ENCODE peak calls at places on chromosomes 4 and X, in four cellular contexts. E is CD8-positive, alpha-beta T cell; P is cardiac fibroblast; Z is bronchial epithelial cell. A is an unnamed sample.

GRCh38 chr4:151013491-151013890 is 1.6 kb downstream of the LRBA start:
- DNase-seq in E (no peak), P (no peak), Z (peak), A (no peak)

GRCh38 chr4:146916479-146917076 is 29.1 kb downstream of the TTC29 start:
- DNase-seq in E (no peak), P (peak), Z (peak), A (peak)

GRCh38 chr4:5967783-5968182 is 50.4 kb downstream of the C4orf50 start:
- DNase-seq in E (no peak), P (no peak), Z (no peak), A (no peak)

GRCh38 chr4:184349283-184350039 is 124.9 kb downstream of the IRF2 start:
- DNase-seq in E (no peak), P (no peak), Z (no peak), A (no peak)

GRCh38 chrX:121455890-121456289 is 408.5 kb downstream of the GLUD2 start:
- DNase-seq in E (no peak), P (no peak), Z (peak), A (no peak)

GRCh38 chrX:155026420-155026726 is 271 bp upstream of the FUNDC2 start:
- DNase-seq in E (no peak), P (no peak), Z (no peak), A (no peak)

GRCh38 chr4:24912252-24913098 is at the start of gene CCDC149:
- DNase-seq in E (no peak), P (peak), Z (peak), A (peak)

GRCh38 chrX:55039471-55039870 is 8.7 kb upstream of the ALAS2 start:
- DNase-seq in E (no peak), P (no peak), Z (peak), A (no peak)

GRCh38 chr4:142281999-142282398 is 564.1 kb downstream of the INPP4B start:
- DNase-seq in E (no peak), P (no peak), Z (peak), A (no peak)

GRCh38 chr4:110510955-110511544 is 35.1 kb downstream of the ENPEP start:
- DNase-seq in E (no peak), P (peak), Z (peak), A (peak)

DNA sequence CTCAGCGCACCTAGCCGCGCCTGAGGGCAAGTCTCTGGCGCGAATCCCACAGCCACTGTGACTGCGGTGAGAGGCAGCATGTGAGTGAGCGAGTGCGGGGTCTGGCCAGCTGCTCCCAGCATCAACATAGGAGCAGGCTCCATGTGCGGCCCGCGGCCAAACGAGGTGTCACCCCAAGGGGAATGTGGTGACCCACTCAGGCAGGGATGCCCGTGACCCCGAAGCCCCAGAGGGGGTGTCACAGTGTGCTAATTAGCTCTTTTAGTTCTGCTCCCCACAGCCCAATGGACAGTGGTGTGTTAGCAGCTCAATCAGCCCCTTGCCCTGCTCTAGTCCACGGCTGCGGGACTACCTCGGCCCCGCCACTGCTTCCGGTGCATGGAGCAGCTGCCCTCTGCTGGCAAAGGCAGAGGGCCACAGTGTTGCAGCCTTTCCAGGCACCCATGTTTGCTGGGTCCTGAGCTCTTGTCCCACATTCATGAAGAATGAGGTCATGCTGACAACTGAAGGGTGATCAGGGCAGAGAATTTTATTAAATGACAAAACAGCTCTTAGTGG is 61.4 kb downstream of the AGA start:
- DNase-seq in E (no peak), P (no peak), Z (no peak), A (no peak)
- TF ChIP-seq CTCF in E (no peak), P (peak), Z (no peak), A (no peak)

GRCh38 chr4:168629561-168629960 is 132.7 kb downstream of the PALLD start:
- DNase-seq in E (no peak), P (no peak), Z (no peak), A (no peak)

GRCh38 chr4:168633071-168633470 is 136.2 kb downstream of the PALLD start:
- DNase-seq in E (no peak), P (no peak), Z (no peak), A (no peak)

GRCh38 chr4:168630445-168631187 is 133.8 kb downstream of the PALLD start:
- DNase-seq in E (no peak), P (no peak), Z (peak), A (peak)

GRCh38 chr4:168632246-168632832 is 135.5 kb downstream of the PALLD start:
- DNase-seq in E (no peak), P (no peak), Z (no peak), A (no peak)

DNA sequence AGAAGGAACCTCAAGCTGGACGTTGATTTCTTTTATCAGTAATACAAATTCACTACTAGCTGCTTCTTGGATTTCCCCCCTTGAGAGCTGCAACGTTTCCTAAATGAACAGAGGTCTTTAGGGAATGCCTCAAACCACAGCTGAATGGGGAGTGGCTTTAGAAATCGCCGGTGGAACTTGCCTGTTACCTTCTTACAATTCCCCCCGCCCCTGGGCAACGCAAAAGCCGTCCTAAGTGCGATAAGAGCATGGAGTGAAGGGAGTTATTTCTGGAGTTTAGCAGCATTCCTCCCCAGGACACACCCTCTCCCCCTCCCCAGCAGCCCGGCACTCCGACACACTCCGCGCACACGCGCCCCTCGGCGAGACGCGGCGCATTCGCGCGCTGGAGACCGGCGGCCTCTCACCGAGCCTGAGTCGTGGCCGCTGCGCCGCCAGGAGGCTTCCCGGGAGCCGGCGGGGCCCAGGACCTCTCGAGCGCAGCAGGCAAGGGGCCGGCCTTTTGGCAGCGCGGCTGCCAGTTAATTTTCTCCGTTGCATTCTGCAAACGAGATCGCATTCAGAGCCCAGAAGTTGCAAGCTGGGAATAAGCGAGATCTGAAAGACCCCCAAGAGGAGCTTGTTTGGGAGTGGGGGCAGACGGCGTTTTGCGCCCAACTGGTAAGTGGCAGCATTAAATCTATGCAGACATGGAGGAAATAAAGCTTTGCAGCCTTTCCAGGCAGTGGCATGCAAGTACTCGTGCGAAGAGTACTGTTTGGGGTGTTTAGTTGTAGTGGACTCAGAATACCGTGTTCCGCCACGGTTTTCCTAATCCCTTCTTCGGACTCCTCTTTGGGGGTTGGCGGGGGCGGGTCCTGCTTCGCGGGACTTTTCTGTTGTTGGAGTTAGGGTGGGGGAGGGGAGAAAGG is 134.6 kb downstream of the PALLD start:
- DNase-seq in E (no peak), P (peak), Z (peak), A (no peak)
- H3K4me3 ChIP-seq in E (no peak), P (peak), Z (peak), A (peak)

GRCh38 chr4:8342651-8343050 is 73.1 kb downstream of the HTRA3 start:
- DNase-seq in E (no peak), P (no peak), Z (no peak), A (no peak)
- TF ChIP-seq CTCF in E (no peak), P (peak), Z (no peak), A (no peak)

GRCh38 chr4:17166954-17167353 is 268.5 kb upstream of the LDB2 start:
- DNase-seq in E (no peak), P (peak), Z (no peak), A (peak)
- H3K4me3 ChIP-seq in E (no peak), P (no peak), Z (no peak), A (no peak)

DNA sequence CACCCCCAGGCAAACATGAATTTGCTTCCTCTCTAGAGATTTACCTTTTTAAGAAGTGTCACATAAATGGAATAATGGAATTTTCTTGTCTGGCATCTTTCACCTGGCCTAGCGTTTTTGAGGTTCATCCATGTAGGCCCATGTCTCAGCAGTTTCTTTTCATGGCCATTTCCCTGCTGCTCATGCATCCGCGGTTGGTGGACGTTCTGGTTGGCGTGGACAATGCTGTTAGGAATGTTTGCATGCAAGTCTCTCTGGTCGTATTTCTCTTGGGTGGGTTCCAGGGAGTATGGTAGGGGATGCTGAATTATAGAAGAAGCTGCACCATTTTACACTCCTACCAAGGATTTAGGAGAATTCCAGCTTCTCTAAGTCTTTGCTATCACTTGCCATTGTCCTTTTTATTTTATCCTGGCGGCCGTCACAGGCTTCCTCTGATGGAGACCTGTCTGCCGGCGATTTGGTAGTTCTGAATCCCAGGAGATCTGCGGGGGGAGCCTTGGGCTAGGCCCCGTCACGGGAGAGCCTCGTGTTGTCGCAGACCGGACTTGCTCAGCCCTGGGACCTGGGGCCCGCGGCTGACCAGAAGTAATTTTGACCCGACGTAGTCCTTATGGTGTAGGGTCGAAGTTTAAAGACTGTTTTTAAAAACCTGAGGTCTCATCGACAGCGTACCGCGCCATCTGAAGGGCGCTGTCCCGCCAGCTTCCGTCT is 56.9 kb upstream of the TADA2B start:
- DNase-seq in E (no peak), P (peak), Z (peak), A (peak)
- TF ChIP-seq CTCF in E (no peak), P (no peak), Z (no peak), A (no peak)

GRCh38 chr4:187378441-187378840 is 617.1 kb upstream of the ZFP42 start:
- DNase-seq in E (no peak), P (no peak), Z (no peak), A (no peak)
- H3K4me3 ChIP-seq in E (no peak), P (no peak), Z (no peak), A (no peak)

GRCh38 chrX:19885732-19886131 is 1.7 kb downstream of the SH3KBP1 start:
- DNase-seq in E (no peak), P (no peak), Z (no peak), A (no peak)
- TF ChIP-seq CTCF in E (no peak), P (no peak), Z (no peak), A (no peak)

DNA sequence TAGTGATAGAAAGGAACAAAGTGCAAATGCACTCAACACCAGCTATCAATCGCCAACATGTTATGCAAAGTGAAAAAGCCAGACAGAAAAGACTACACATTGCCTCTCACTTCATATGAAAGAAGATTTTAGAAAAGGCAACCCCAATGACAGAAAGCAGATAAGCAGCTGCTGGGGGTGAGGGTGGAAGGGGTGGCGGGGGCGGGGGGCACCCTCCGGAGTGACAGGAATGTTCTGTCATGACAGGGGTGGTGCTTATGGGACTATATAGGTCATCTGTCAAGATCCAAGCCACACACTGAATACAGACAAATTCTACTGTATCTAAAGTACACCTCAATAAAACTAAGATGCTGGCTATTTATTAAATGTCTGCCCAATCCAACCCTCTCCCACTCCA is 10.7 kb downstream of the WDR1 start:
- DNase-seq in E (no peak), P (no peak), Z (no peak), A (no peak)
- H3K4me3 ChIP-seq in E (no peak), P (peak), Z (no peak), A (peak)

DNA sequence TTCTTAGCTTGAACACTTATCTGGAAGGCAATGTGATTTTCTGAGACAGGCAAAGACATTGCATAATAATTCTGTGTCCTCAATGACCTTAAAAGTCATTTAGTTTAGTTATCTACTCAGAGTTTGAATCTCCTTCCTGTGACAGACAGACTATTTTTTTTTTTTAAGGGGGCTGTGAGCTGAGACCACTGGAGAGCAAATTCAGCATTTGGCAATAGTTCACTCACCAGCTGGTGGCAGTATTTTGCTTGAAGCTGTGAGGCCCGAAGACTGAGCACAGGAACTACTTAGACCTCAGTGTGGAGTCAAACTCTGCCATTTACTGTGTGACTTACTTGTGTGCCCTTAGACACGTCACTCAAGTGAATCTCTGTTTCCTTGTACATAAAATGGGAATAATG is 22.9 kb upstream of the CPE start:
- DNase-seq in E (no peak), P (peak), Z (peak), A (no peak)
- TF ChIP-seq CTCF in E (no peak), P (peak), Z (peak), A (peak)

A was measured in foreskin fibroblast.